ENCODE peak calls at places on chromosome 1, in nine cellular contexts. V is mesendoderm; H is AG04450; T is thoracic aorta; A is CD4-positive, CD25-positive, alpha-beta regulatory T cell; K is heart right ventricle; I is MM.1S; E is adrenal gland; F is neuronal stem cell. S is an unnamed sample.

GRCh38 chr1:55699151-55699695 is 484.1 kb upstream of the USP24 start:
- DNase-seq in I (no peak), H (no peak), A (no peak), F (no peak), K (no peak), T (no peak), V (no peak), E (no peak), S (no peak)

GRCh38 chr1:71019248-71019647 is 28.4 kb downstream of the PTGER3 start:
- DNase-seq in E (no peak), K (no peak), V (no peak), I (no peak), H (no peak), T (no peak), A (no peak), F (no peak), S (no peak)

GRCh38 chr1:223835754-223836153 is 10.0 kb downstream of the TP53BP2 start:
- DNase-seq in F (no peak), E (no peak), T (no peak), A (no peak), V (no peak), I (no peak), H (no peak), K (no peak), S (no peak)

GRCh38 chr1:65791396-65791795 is 1.3 kb upstream of the PDE4B start:
- DNase-seq in I (no peak), H (no peak), V (no peak), F (no peak), E (no peak), K (no peak), A (no peak), T (no peak), S (no peak)

GRCh38 chr1:29156543-29157268 is 25.0 kb downstream of the SRSF4 start:
- DNase-seq in A (no peak), F (no peak), H (no peak), I (no peak), K (no peak), V (peak; percentile 90), E (peak; percentile 61), T (no peak), S (no peak)

GRCh38 chr1:159959451-159959850 is 5.4 kb upstream of the SLAMF9 start:
- DNase-seq in T (no peak), H (no peak), K (no peak), F (no peak), I (no peak), A (no peak), E (no peak), V (peak; percentile 87), S (no peak)

GRCh38 chr1:21106709-21107108 is 70.0 kb downstream of the EIF4G3 start:
- DNase-seq in K (no peak), F (no peak), I (no peak), T (no peak), E (no peak), A (no peak), H (no peak), V (peak; percentile 60), S (no peak)

GRCh38 chr1:158145173-158145719 is 35.4 kb upstream of the CD1D start:
- DNase-seq in E (peak; percentile 96), H (no peak), A (no peak), F (no peak), V (no peak), I (no peak), T (no peak), K (peak; percentile 84), S (peak; percentile 77)

GRCh38 chr1:51679435-51679834 is 62.5 kb downstream of the OSBPL9 start:
- DNase-seq in E (no peak), K (no peak), H (no peak), V (no peak), A (no peak), T (no peak), I (peak; percentile 57), F (no peak), S (no peak)

GRCh38 chr1:170498896-170499295 is 33.1 kb upstream of the GORAB start:
- DNase-seq in T (no peak), H (no peak), A (no peak), I (no peak), K (no peak), F (no peak), E (no peak), V (no peak), S (no peak)

GRCh38 chr1:212488436-212489283 is 55.9 kb downstream of the NENF start:
- DNase-seq in H (peak; percentile 81), V (peak; percentile 70), I (peak; percentile 92), F (no peak), A (no peak), T (no peak), E (peak; percentile 57), K (peak; percentile 46), S (no peak)

GRCh38 chr1:87132664-87133000 is 196.0 kb upstream of the LMO4 start:
- DNase-seq in F (no peak), V (no peak), T (no peak), H (no peak), K (no peak), I (no peak), A (no peak), E (no peak), S (no peak)

GRCh38 chr1:94971491-94971924 is 44.6 kb upstream of the CNN3 start:
- DNase-seq in A (no peak), K (no peak), F (no peak), V (no peak), T (no peak), H (no peak), I (no peak), E (no peak), S (no peak)

GRCh38 chr1:224430511-224431113 is 4.0 kb downstream of the WDR26 start:
- DNase-seq in T (no peak), I (peak; percentile 65), H (no peak), F (no peak), E (no peak), K (peak; percentile 47), A (peak; percentile 71), V (peak; percentile 43), S (no peak)

GRCh38 chr1:172394167-172394751 is 26.2 kb upstream of the C1orf105 start:
- DNase-seq in V (no peak), A (peak; percentile 75), H (no peak), F (no peak), I (peak; percentile 96), T (no peak), K (no peak), E (peak; percentile 31), S (no peak)

DNA sequence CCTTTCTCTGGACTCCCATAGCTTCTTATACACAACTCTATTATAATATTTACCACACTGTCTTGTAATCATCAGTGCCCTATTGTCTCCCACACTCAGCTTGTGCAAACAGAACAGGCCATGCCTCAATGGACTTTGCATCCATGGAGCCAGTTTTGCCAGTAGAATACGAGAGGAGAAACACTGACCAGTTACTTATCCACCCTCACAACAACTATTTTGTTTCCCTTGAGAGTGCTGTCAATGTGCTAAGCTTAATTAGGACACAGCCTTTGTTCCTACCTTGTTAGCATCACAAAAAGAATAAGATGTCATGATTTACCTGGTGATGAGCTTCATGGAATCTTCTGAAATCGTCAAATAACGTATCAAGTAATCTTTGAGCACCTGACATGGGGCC is 18.1 kb upstream of the LRRC52 start:
- DNase-seq in V (no peak), A (no peak), K (no peak), E (no peak), T (no peak), I (no peak), F (no peak), H (no peak), S (no peak)
- H3K27me3 ChIP-seq in V (no peaks in the 10 kb centered on the region), A (peaks cover 10% of the 10 kb centered on the region), K (no peaks in the 10 kb centered on the region), E (no peaks in the 10 kb centered on the region), T (no peaks in the 10 kb centered on the region), I (no peaks in the 10 kb centered on the region), F (no peaks in the 10 kb centered on the region), H (no peaks in the 10 kb centered on the region), S (no peaks in the 10 kb centered on the region)

DNA sequence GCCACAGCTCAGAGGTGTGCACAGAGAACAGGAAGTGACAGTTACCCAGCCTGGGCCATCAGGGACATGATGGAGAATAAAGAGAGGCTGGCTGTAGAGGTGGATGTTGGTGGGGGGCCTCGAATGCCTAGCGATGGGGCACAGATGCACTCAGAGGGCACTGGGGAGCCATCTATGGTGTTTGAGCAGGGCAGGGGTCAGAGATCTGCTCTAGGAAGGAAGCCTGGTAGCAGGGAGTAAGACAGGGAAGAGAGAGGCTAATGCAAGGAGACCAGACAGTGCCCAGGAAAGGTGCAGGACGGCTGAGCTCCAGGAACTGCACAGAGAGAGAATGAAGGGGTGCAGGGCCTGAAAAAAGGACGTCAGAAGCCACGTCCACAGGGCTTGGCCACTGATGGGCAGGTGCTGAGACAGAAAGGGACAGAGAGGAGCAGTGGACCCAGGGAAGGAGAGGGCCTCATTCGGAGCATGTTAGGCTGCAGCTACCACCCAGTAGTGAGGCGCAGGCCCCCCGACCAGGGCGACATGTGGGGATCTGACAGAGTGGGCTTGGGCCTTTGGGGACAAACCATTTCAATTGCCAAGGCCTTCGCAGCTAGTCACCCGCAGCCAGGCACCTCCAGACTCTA is 1.1 kb upstream of the KCNAB2 start:
- DNase-seq in H (no peak), A (no peak), F (no peak), K (no peak), E (no peak), I (no peak), V (no peak), T (no peak), S (no peak)
- H3K4me3 ChIP-seq in H (no peak overlapping the region), A (no peak overlapping the region), F (no peak overlapping the region), K (no peak overlapping the region), E (no peak overlapping the region), I (no peak overlapping the region), V (no peak overlapping the region), T (no peak overlapping the region), S (no peak overlapping the region)

GRCh38 chr1:10494418-10494753 is 19.6 kb downstream of the PEX14 start:
- DNase-seq in H (no peak), V (no peak), A (no peak), K (no peak), I (no peak), T (no peak), F (no peak), E (no peak), S (no peak)

GRCh38 chr1:10497109-10497508 is 22.4 kb downstream of the PEX14 start:
- DNase-seq in I (no peak), T (no peak), A (no peak), H (no peak), E (no peak), F (no peak), K (no peak), V (no peak), S (no peak)

GRCh38 chr1:10495942-10496341 is 21.2 kb downstream of the PEX14 start:
- DNase-seq in I (no peak), H (no peak), A (no peak), K (no peak), V (no peak), T (no peak), E (no peak), F (no peak), S (no peak)

GRCh38 chr1:10494754-10495474 is 20.2 kb downstream of the PEX14 start:
- DNase-seq in E (peak; percentile 87), F (peak; percentile 72), K (peak; percentile 65), H (no peak), I (peak; percentile 93), A (peak; percentile 79), V (peak; percentile 65), T (no peak), S (peak; percentile 71)

GRCh38 chr1:10495475-10495817 is 20.7 kb downstream of the PEX14 start:
- DNase-seq in A (no peak), I (no peak), E (no peak), H (no peak), T (no peak), V (no peak), K (no peak), F (no peak), S (no peak)
- H3K27ac ChIP-seq in A (peak overlapping the region; percentile 73), I (peak overlapping the region; percentile 50), E (peak overlapping the region; percentile 38), H (no peak overlapping the region), T (no peak overlapping the region), V (no peak overlapping the region), K (no peak overlapping the region), F (no peak overlapping the region), S (peak overlapping the region; percentile 70)

GRCh38 chr1:165483412-165483811 is 38.5 kb upstream of the RXRG start:
- DNase-seq in V (no peak), T (no peak), I (no peak), F (no peak), H (no peak), E (no peak), K (no peak), A (no peak), S (no peak)
- H3K27me3 ChIP-seq in V (no peaks in the 10 kb centered on the region), T (no peaks in the 10 kb centered on the region), I (no peaks in the 10 kb centered on the region), F (no peaks in the 10 kb centered on the region), H (no peaks in the 10 kb centered on the region), E (no peaks in the 10 kb centered on the region), K (no peaks in the 10 kb centered on the region), A (peaks cover 3% of the 10 kb centered on the region), S (no peaks in the 10 kb centered on the region)